ENCODE peak calls at places on chromosomes 7 and 10, in ten cellular contexts. W is right cardiac atrium, X is Peyer's patch, N is mucosa of descending colon, V is endodermal cell, T is thoracic aorta, M is fibroblast of the aortic adventitia, C is LNCaP clone FGC, G is left lung, E is lung. K is an unnamed sample.

GRCh38 chr10:75926763-75927162 is 495.3 kb downstream of the LRMDA start:
- DNase-seq in W (no peak), X (no peak), N (no peak), V (peak), T (no peak), M (no peak), C (no peak), G (no peak), E (peak), K (peak)

GRCh38 chr10:100683004-100683403 is 62.4 kb upstream of the PAX2 start:
- DNase-seq in W (no peak), X (no peak), N (no peak), V (no peak), T (no peak), M (no peak), C (no peak), G (no peak), E (no peak), K (no peak)

GRCh38 chr7:107939472-107940145 is 48.6 kb downstream of the DLD start:
- DNase-seq in W (peak), X (no peak), N (peak), V (no peak), T (peak), M (peak), C (no peak), G (no peak), E (no peak), K (peak)

GRCh38 chr10:110822708-110823291 is 48.9 kb upstream of the PDCD4 start:
- DNase-seq in W (no peak), X (no peak), N (no peak), V (peak), T (no peak), M (no peak), C (no peak), G (no peak), E (no peak), K (no peak)

GRCh38 chr10:98195132-98195531 is 60.7 kb downstream of the R3HCC1L start:
- DNase-seq in W (no peak), X (no peak), N (no peak), V (no peak), T (no peak), M (no peak), C (no peak), G (no peak), E (no peak), K (no peak)

GRCh38 chr7:825386-825785 is 6.9 kb upstream of the SUN1 start:
- DNase-seq in W (no peak), X (no peak), N (no peak), V (no peak), T (no peak), M (peak), C (no peak), G (no peak), E (no peak), K (no peak)

GRCh38 chr10:88672041-88672440 is 7.8 kb downstream of the LIPF start:
- DNase-seq in W (no peak), X (no peak), N (no peak), V (no peak), T (no peak), M (peak), C (no peak), G (no peak), E (no peak), K (no peak)

GRCh38 chr7:141355057-141355456 is 196.2 kb upstream of the AGK start:
- DNase-seq in W (no peak), X (no peak), N (no peak), V (no peak), T (no peak), M (peak), C (no peak), G (no peak), E (no peak), K (peak)

GRCh38 chr10:123800299-123800698 is 91.3 kb downstream of the CPXM2 start:
- DNase-seq in W (peak), X (no peak), N (no peak), V (no peak), T (peak), M (peak), C (no peak), G (no peak), E (no peak), K (no peak)

GRCh38 chr7:93117852-93118530 is at the start of gene SAMD9:
- DNase-seq in W (peak), X (no peak), N (no peak), V (no peak), T (peak), M (peak), C (peak), G (no peak), E (peak), K (peak)

GRCh38 chr10:119516381-119517234 is 25.9 kb downstream of the RGS10 start:
- DNase-seq in W (no peak), X (no peak), N (peak), V (peak), T (no peak), M (no peak), C (no peak), G (no peak), E (peak), K (no peak)

GRCh38 chr7:99876933-99877332 is at the start of gene OR2AE1:
- DNase-seq in W (no peak), X (no peak), N (no peak), V (no peak), T (no peak), M (no peak), C (no peak), G (no peak), E (no peak), K (no peak)

GRCh38 chr7:46494026-46494425 is 573.0 kb upstream of the IGFBP3 start:
- DNase-seq in W (no peak), X (no peak), N (no peak), V (no peak), T (no peak), M (peak), C (no peak), G (no peak), E (no peak), K (peak)

GRCh38 chr10:99124376-99124775 is 111.3 kb downstream of the HPSE2 start:
- DNase-seq in W (no peak), X (no peak), N (no peak), V (no peak), T (peak), M (no peak), C (no peak), G (no peak), E (no peak), K (no peak)

GRCh38 chr10:13006037-13006436 is 4.5 kb upstream of the CCDC3 start:
- DNase-seq in W (no peak), X (no peak), N (no peak), V (no peak), T (no peak), M (no peak), C (no peak), G (no peak), E (no peak), K (no peak)

GRCh38 chr7:152336754-152337368 is 98.9 kb downstream of the KMT2C start:
- DNase-seq in W (no peak), X (no peak), N (no peak), V (peak), T (no peak), M (peak), C (no peak), G (no peak), E (no peak), K (peak)

GRCh38 chr10:12396093-12396492 is 46.7 kb downstream of the CAMK1D start:
- DNase-seq in W (no peak), X (no peak), N (no peak), V (no peak), T (no peak), M (no peak), C (no peak), G (no peak), E (no peak), K (no peak)

GRCh38 chr10:94578790-94579189 is 33.2 kb downstream of the HELLS start:
- DNase-seq in W (no peak), X (no peak), N (no peak), V (peak), T (no peak), M (no peak), C (no peak), G (no peak), E (no peak), K (no peak)

GRCh38 chr7:149184274-149184673 is 11.1 kb upstream of the ZNF282 start:
- DNase-seq in W (no peak), X (no peak), N (no peak), V (no peak), T (no peak), M (no peak), C (no peak), G (no peak), E (no peak), K (no peak)

GRCh38 chr7:157684596-157685429 is 348.0 kb downstream of the DNAJB6 start:
- DNase-seq in W (no peak), X (peak), N (no peak), V (peak), T (no peak), M (no peak), C (no peak), G (no peak), E (no peak), K (no peak)

GRCh38 chr7:20834656-20835055 is 48.0 kb upstream of the SP8 start:
- DNase-seq in W (no peak), X (no peak), N (no peak), V (no peak), T (no peak), M (no peak), C (no peak), G (no peak), E (no peak), K (no peak)

GRCh38 chr7:115429918-115430317 is 508.0 kb downstream of the MDFIC start:
- DNase-seq in W (no peak), X (no peak), N (no peak), V (no peak), T (no peak), M (no peak), C (no peak), G (no peak), E (no peak), K (no peak)

GRCh38 chr7:91570600-91570999 is 306.4 kb downstream of the FZD1 start:
- DNase-seq in W (no peak), X (no peak), N (no peak), V (no peak), T (no peak), M (no peak), C (no peak), G (no peak), E (no peak), K (no peak)

GRCh38 chr10:27744478-27745379 is 890 bp downstream of the MKX start:
- DNase-seq in W (peak), X (peak), N (no peak), V (no peak), T (no peak), M (no peak), C (no peak), G (peak), E (no peak), K (no peak)

GRCh38 chr10:131668903-131669302 is 231.9 kb upstream of the PPP2R2D start:
- DNase-seq in W (no peak), X (peak), N (no peak), V (no peak), T (no peak), M (no peak), C (no peak), G (peak), E (no peak), K (no peak)

GRCh38 chr10:22544325-22545068 is 169.9 kb downstream of the PIP4K2A start:
- DNase-seq in W (no peak), X (no peak), N (no peak), V (no peak), T (no peak), M (no peak), C (no peak), G (no peak), E (peak), K (no peak)

GRCh38 chr7:117021366-117021765 is 68.1 kb downstream of the ST7 start:
- DNase-seq in W (no peak), X (no peak), N (no peak), V (no peak), T (no peak), M (no peak), C (no peak), G (no peak), E (no peak), K (no peak)

GRCh38 chr7:117018713-117019112 is 65.4 kb downstream of the ST7 start:
- DNase-seq in W (no peak), X (no peak), N (no peak), V (no peak), T (no peak), M (no peak), C (no peak), G (no peak), E (no peak), K (no peak)

GRCh38 chr7:117019287-117019686 is 66.0 kb downstream of the ST7 start:
- DNase-seq in W (no peak), X (no peak), N (no peak), V (no peak), T (no peak), M (no peak), C (no peak), G (no peak), E (no peak), K (no peak)

GRCh38 chr7:117020605-117021002 is 67.3 kb downstream of the ST7 start:
- DNase-seq in W (no peak), X (no peak), N (no peak), V (no peak), T (no peak), M (no peak), C (no peak), G (no peak), E (no peak), K (no peak)

DNA sequence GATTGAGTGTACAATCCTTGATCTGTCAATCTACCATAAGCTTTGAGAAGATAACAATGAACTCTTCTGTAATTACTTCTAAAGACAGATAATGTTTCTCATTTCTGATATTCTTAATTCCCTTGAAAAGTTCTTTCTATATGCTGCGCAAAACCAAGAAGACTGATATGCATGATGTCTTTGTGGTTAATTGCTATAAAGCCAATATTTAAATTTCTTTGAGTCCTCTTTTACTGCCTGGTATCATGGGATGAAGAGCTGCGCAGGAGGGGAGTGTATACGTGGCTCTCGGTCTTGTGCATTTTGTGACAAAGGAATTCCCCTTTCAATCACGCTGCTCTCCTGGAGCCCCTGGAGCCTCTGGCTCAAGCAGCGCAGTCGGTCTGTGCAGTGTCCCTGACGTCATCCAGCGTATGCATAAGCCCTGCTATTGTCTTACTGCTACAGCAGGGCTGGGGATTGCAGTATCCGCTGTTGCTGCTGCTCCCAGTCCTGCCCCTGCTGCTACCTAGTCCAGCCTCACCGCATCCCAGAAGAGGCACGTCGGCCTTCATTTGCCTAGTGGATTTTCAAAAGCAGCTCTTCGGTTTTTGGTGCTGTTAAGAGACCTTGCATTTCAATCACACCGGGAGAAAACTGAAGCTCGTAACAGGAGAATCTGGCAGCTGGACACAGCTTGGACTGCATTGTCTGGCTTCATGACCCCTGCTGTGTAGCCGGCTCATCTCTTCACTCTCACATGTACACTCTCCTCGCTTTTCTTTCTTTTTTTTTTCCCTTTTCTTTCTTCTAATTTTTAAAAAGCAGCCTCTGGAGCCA is 66.7 kb downstream of the ST7 start:
- DNase-seq in W (peak), X (no peak), N (no peak), V (peak), T (peak), M (peak), C (no peak), G (peak), E (peak), K (peak)
- H3K4me3 ChIP-seq in W (peak), X (no peak), N (no peak), V (no peak), T (peak), M (peak), C (no peak), G (no peak), E (no peak), K (peak)

GRCh38 chr7:23680417-23681405 is 712 bp downstream of the FAM221A start:
- DNase-seq in W (peak), X (peak), N (peak), V (peak), T (no peak), M (peak), C (peak), G (peak), E (peak), K (peak)

GRCh38 chr7:23685770-23686169 is 5.8 kb downstream of the FAM221A start:
- DNase-seq in W (no peak), X (no peak), N (no peak), V (no peak), T (no peak), M (peak), C (no peak), G (no peak), E (no peak), K (no peak)

DNA sequence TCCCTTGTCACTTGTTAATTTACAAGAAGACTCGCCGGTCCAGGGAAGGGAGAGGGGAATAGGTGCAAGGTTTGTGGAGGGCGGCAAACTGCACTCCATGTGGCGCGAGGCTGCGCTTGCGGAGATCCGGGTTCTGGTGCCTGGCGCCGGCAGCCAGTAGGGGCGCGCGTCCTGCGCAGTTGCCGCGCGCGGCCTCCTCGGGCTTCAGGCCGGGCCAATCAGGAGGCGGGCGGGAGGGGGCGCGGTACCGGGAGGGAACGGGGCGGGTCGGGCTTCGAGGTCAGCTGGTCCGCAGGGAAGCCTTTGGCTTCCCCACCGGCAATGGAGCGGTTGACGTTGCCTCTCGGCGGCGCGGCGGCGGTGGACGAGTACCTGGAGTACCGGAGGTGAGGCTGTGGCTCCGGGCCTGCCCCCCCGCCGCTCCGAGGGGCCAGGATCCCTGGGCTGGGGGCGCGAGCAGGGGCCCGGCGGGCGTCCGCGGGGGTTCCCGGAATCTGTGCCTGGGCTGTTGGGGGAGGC is at the start of gene FAM221A:
- DNase-seq in W (peak), X (peak), N (peak), V (peak), T (peak), M (peak), C (no peak), G (peak), E (peak), K (peak)
- H3K4me3 ChIP-seq in W (peak), X (peak), N (peak), V (peak), T (peak), M (peak), C (peak), G (peak), E (peak), K (peak)

GRCh38 chr7:36232555-36232954 is 79.5 kb downstream of the EEPD1 start:
- DNase-seq in W (no peak), X (no peak), N (no peak), V (no peak), T (no peak), M (no peak), C (no peak), G (no peak), E (no peak), K (no peak)

GRCh38 chr7:36227223-36227622 is 74.2 kb downstream of the EEPD1 start:
- DNase-seq in W (peak), X (no peak), N (no peak), V (no peak), T (no peak), M (peak), C (no peak), G (no peak), E (no peak), K (no peak)

GRCh38 chr7:36228039-36228438 is 75.0 kb downstream of the EEPD1 start:
- DNase-seq in W (no peak), X (no peak), N (no peak), V (no peak), T (no peak), M (no peak), C (no peak), G (no peak), E (no peak), K (no peak)

GRCh38 chr7:36232971-36233550 is 80.0 kb downstream of the EEPD1 start:
- DNase-seq in W (no peak), X (no peak), N (no peak), V (no peak), T (no peak), M (no peak), C (peak), G (no peak), E (no peak), K (no peak)

GRCh38 chr7:36231406-36231805 is 78.4 kb downstream of the EEPD1 start:
- DNase-seq in W (no peak), X (no peak), N (no peak), V (no peak), T (no peak), M (no peak), C (no peak), G (no peak), E (no peak), K (no peak)
- H3K4me3 ChIP-seq in W (no peak), X (no peak), N (no peak), V (no peak), T (no peak), M (no peak), C (no peak), G (no peak), E (no peak), K (no peak)

GRCh38 chr7:119733480-119733879 is 539.5 kb upstream of the KCND2 start:
- DNase-seq in W (no peak), X (no peak), N (no peak), V (no peak), T (no peak), M (peak), C (no peak), G (no peak), E (no peak), K (no peak)
- H3K4me3 ChIP-seq in W (no peak), X (no peak), N (no peak), V (no peak), T (no peak), M (no peak), C (no peak), G (no peak), E (no peak), K (no peak)

GRCh38 chr10:44776181-44776580 is 135.0 kb upstream of the TMEM72 start:
- DNase-seq in W (no peak), X (no peak), N (no peak), V (no peak), T (no peak), M (peak), C (no peak), G (no peak), E (no peak), K (no peak)

GRCh38 chr10:44780461-44780860 is 130.7 kb upstream of the TMEM72 start:
- DNase-seq in W (no peak), X (no peak), N (no peak), V (no peak), T (no peak), M (peak), C (no peak), G (no peak), E (no peak), K (no peak)

GRCh38 chr10:44775402-44775741 is 135.8 kb upstream of the TMEM72 start:
- DNase-seq in W (no peak), X (no peak), N (no peak), V (no peak), T (no peak), M (no peak), C (no peak), G (no peak), E (no peak), K (no peak)

GRCh38 chr10:44781131-44781530 is 130.0 kb upstream of the TMEM72 start:
- DNase-seq in W (no peak), X (no peak), N (no peak), V (no peak), T (no peak), M (peak), C (no peak), G (no peak), E (no peak), K (no peak)

DNA sequence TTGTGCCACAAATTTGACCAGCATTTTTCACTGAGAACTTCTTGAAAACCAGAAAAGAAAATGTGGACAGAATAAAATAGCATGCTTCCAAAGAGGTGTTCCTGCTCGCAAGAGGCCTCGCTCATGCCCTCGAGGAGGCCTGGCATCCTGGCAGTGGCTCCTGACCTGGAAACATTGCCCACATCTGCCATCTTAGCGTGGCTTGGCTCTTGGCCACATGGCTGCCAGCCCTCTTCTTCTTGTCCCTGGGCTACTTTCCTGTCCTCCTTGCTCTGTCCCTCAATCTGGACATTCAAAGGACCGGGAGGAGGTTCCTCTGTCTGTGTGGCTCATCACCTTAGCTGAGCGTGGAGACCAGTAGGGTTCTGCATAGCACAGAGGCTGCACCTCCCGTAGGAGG is 131.6 kb upstream of the TMEM72 start:
- DNase-seq in W (no peak), X (no peak), N (no peak), V (no peak), T (no peak), M (no peak), C (no peak), G (no peak), E (no peak), K (no peak)
- H3K4me3 ChIP-seq in W (no peak), X (no peak), N (no peak), V (no peak), T (no peak), M (no peak), C (no peak), G (no peak), E (no peak), K (no peak)

GRCh38 chr10:69087600-69088470 is at the start of gene SRGN:
- DNase-seq in W (peak), X (no peak), N (no peak), V (no peak), T (peak), M (peak), C (no peak), G (no peak), E (peak), K (peak)
- H3K4me3 ChIP-seq in W (peak), X (peak), N (no peak), V (no peak), T (peak), M (peak), C (no peak), G (peak), E (peak), K (peak)

GRCh38 chr7:30738026-30738915 is 13.7 kb upstream of the INMT start:
- DNase-seq in W (no peak), X (no peak), N (no peak), V (no peak), T (no peak), M (no peak), C (no peak), G (no peak), E (no peak), K (no peak)
- H3K4me3 ChIP-seq in W (no peak), X (no peak), N (no peak), V (no peak), T (no peak), M (no peak), C (no peak), G (no peak), E (no peak), K (no peak)

K was measured in brain microvascular endothelial cell.